ENCODE peak calls at places on chromosomes 4 and X, in eight cellular contexts. M, A, T, V, Z, D, H and R are unnamed samples.
A peak's percentile ranks its signal among the peaks of the same experiment; 100 is the strongest.

GRCh38 chrX:20974326-20974725 is 399.9 kb upstream of the CNKSR2 start:
- DNase-seq in M (no peak), A (no peak), T (peak; percentile 41), V (no peak), Z (no peak), D (no peak), H (no peak), R (peak; percentile 53)

GRCh38 chrX:47422444-47422843 is 52.1 kb downstream of the ZNF157 start:
- DNase-seq in M (no peak), A (no peak), T (no peak), V (no peak), Z (no peak), D (no peak), H (no peak), R (no peak)

GRCh38 chr4:188435381-188435780 is 296.1 kb downstream of the TRIML1 start:
- DNase-seq in M (no peak), A (no peak), T (no peak), V (no peak), Z (no peak), D (no peak), H (no peak), R (no peak)

GRCh38 chr4:139922625-139923024 is 231.4 kb downstream of the MAML3 start:
- DNase-seq in M (no peak), A (no peak), T (no peak), V (no peak), Z (no peak), D (no peak), H (no peak), R (no peak)

GRCh38 chr4:74878323-74878722 is 54.6 kb upstream of the PARM1 start:
- DNase-seq in M (no peak), A (no peak), T (no peak), V (no peak), Z (no peak), D (no peak), H (no peak), R (no peak)

GRCh38 chr4:146267826-146268225 is 53.5 kb downstream of the REELD1 start:
- DNase-seq in M (no peak), A (no peak), T (no peak), V (no peak), Z (no peak), D (no peak), H (no peak), R (no peak)

GRCh38 chr4:68864438-68865177 is 48.8 kb downstream of the UGT2B10 start:
- DNase-seq in M (no peak), A (peak; percentile 69), T (no peak), V (no peak), Z (no peak), D (no peak), H (no peak), R (no peak)

GRCh38 chrX:24242649-24243556 is 71.0 kb downstream of the SUPT20HL2 start:
- DNase-seq in M (no peak), A (no peak), T (no peak), V (peak; percentile 38), Z (no peak), D (peak; percentile 42), H (no peak), R (peak; percentile 94)

GRCh38 chr4:15976456-15977096 is 13.6 kb upstream of the FGFBP2 start:
- DNase-seq in M (no peak), A (no peak), T (no peak), V (peak; percentile 65), Z (no peak), D (no peak), H (no peak), R (no peak)

GRCh38 chr4:71186566-71187398 is 152.0 kb upstream of the SLC4A4 start:
- DNase-seq in M (peak; percentile 72), A (peak; percentile 79), T (no peak), V (peak; percentile 62), Z (peak; percentile 44), D (peak; percentile 63), H (peak; percentile 56), R (peak; percentile 27)

GRCh38 chr4:101813604-101814003 is 23.1 kb downstream of the BANK1 start:
- DNase-seq in M (no peak), A (no peak), T (no peak), V (no peak), Z (no peak), D (no peak), H (no peak), R (no peak)

GRCh38 chrX:15465347-15465746 is 27.8 kb downstream of the PIR start:
- DNase-seq in M (no peak), A (no peak), T (no peak), V (no peak), Z (no peak), D (no peak), H (no peak), R (no peak)

GRCh38 chr4:6461301-6462165 is 10.9 kb downstream of the PPP2R2C start:
- DNase-seq in M (no peak), A (no peak), T (no peak), V (peak; percentile 40), Z (no peak), D (no peak), H (no peak), R (no peak)

GRCh38 chr4:136768925-136769275 is 763.4 kb downstream of the PCDH18 start:
- DNase-seq in M (no peak), A (no peak), T (no peak), V (peak; percentile 48), Z (no peak), D (no peak), H (no peak), R (no peak)